ENCODE peak calls at places on chromosomes 3 and 15, in six cellular contexts. V is NCI-H1105; I is activated CD4-positive, CD25-positive, alpha-beta regulatory T cell; E is hepatic stellate cell; Q is Right ventricle myocardium superior; R is SJSA1. F is an unnamed sample.

GRCh38 chr3:18295171-18295920 is 129.8 kb downstream of the SATB1 start:
- DNase-seq in E (peak; percentile 6), V (no peak), I (no peak), R (peak; percentile 56), Q (peak; percentile 43), F (no peak)

GRCh38 chr15:74265046-74265639 is 29.0 kb downstream of the CCDC33 start:
- DNase-seq in E (no peak), I (no peak), V (no peak), R (no peak), Q (no peak), F (no peak)

GRCh38 chr3:24457719-24458118 is 36.9 kb downstream of the THRB start:
- DNase-seq in Q (no peak), R (no peak), V (no peak), E (no peak), I (no peak), F (no peak)

GRCh38 chr3:126030455-126030854 is 53.5 kb downstream of the SLC41A3 start:
- DNase-seq in Q (no peak), R (peak; percentile 13), V (no peak), I (no peak), E (no peak), F (no peak)

GRCh38 chr3:163916596-163917560 is 1161.4 kb downstream of the SI start:
- DNase-seq in R (no peak), V (peak; percentile 17), E (no peak), Q (no peak), I (no peak), F (no peak)

GRCh38 chr3:138359137-138359536 is 10.8 kb downstream of the MRAS start:
- DNase-seq in Q (no peak), R (no peak), I (no peak), E (no peak), V (no peak), F (no peak)

GRCh38 chr3:25785826-25786225 is 2.6 kb upstream of the NGLY1 start:
- DNase-seq in I (no peak), E (no peak), R (no peak), Q (no peak), V (no peak), F (no peak)

GRCh38 chr15:50880651-50881114 is 27.8 kb upstream of the AP4E1 start:
- DNase-seq in I (no peak), E (no peak), Q (no peak), V (no peak), R (no peak), F (no peak)

GRCh38 chr3:87132801-87133200 is 94.3 kb upstream of the CHMP2B start:
- DNase-seq in Q (no peak), E (no peak), V (no peak), I (no peak), R (no peak), F (no peak)

GRCh38 chr3:136162322-136162721 is 33.8 kb downstream of the MSL2 start:
- DNase-seq in E (no peak), V (no peak), R (no peak), Q (no peak), I (no peak), F (no peak)

GRCh38 chr3:184129012-184129411 is 6.1 kb upstream of the EIF2B5 start:
- DNase-seq in V (peak; percentile 31), I (no peak), R (no peak), E (peak; percentile 40), Q (no peak), F (peak; percentile 42)

GRCh38 chr3:61594978-61595687 is 33.8 kb downstream of the PTPRG start:
- DNase-seq in R (no peak), I (no peak), Q (no peak), V (no peak), E (no peak), F (no peak)

GRCh38 chr3:22284559-22284958 is 533.5 kb upstream of the ZNF385D start:
- DNase-seq in R (no peak), V (no peak), Q (no peak), I (no peak), E (peak; percentile 8), F (no peak)

GRCh38 chr3:182959474-182960350 is 20.6 kb downstream of the DCUN1D1 start:
- DNase-seq in I (no peak), R (no peak), Q (no peak), E (no peak), V (no peak), F (no peak)

GRCh38 chr15:28944286-28944685 is 58.5 kb downstream of the APBA2 start:
- DNase-seq in Q (no peak), E (no peak), V (no peak), R (peak; percentile 27), I (no peak), F (no peak)

GRCh38 chr3:63927623-63928280 is 15.6 kb upstream of the SCAANT1 start:
- DNase-seq in R (no peak), E (no peak), V (no peak), Q (no peak), I (no peak), F (no peak)

GRCh38 chr3:51974277-51974962 is 444 bp upstream of the ABHD14A start:
- DNase-seq in V (no peak), I (no peak), E (no peak), Q (peak; percentile 64), R (no peak), F (no peak)

GRCh38 chr3:112814256-112814655 is 32.4 kb downstream of the CD200R1L start:
- DNase-seq in R (no peak), I (no peak), Q (no peak), E (peak; percentile 17), V (no peak), F (peak; percentile 51)

GRCh38 chr3:123344175-123344908 is 104.5 kb downstream of the ADCY5 start:
- DNase-seq in Q (peak; percentile 20), I (no peak), E (peak; percentile 82), V (no peak), R (no peak), F (no peak)

GRCh38 chr3:167773584-167773983 is 38.1 kb downstream of the SERPINI1 start:
- DNase-seq in Q (no peak), E (no peak), V (no peak), I (no peak), R (no peak), F (no peak)

GRCh38 chr3:83193526-83193925 is 1432.1 kb upstream of the GBE1 start:
- DNase-seq in V (no peak), R (no peak), Q (no peak), I (no peak), E (no peak), F (no peak)

GRCh38 chr3:130442284-130442683 is 74.7 kb upstream of the COL6A6 start:
- DNase-seq in I (no peak), E (no peak), V (no peak), R (no peak), Q (no peak), F (no peak)

GRCh38 chr15:31306426-31307269 is 20.0 kb upstream of the KLF13 start:
- DNase-seq in I (no peak), E (no peak), R (no peak), V (peak; percentile 52), Q (peak; percentile 74), F (peak; percentile 80)

GRCh38 chr15:77702211-77702957 is 69.7 kb upstream of the LINGO1 start:
- DNase-seq in V (no peak), R (no peak), I (no peak), E (no peak), Q (no peak), F (no peak)

GRCh38 chr15:77738038-77738370 is 105.3 kb upstream of the LINGO1 start:
- DNase-seq in E (no peak), I (no peak), Q (no peak), R (no peak), V (no peak), F (no peak)

GRCh38 chr3:68057637-68058320 is 403.4 kb upstream of the SUCLG2 start:
- DNase-seq in I (no peak), R (no peak), Q (no peak), E (no peak), V (no peak), F (no peak)